ENCODE peak calls at places on chromosomes 5 and 9, in seven cellular contexts. I, T, N, M, D, V and Z are unnamed samples.

GRCh38 chr9:71368157-71368556 is 246.7 kb upstream of the TRPM3 start:
- DNase-seq in D (no peak), V (no peak), I (no peak), T (no peak), N (no peak), M (no peak), Z (no peak)

GRCh38 chr9:127116946-127117345 is 5.5 kb downstream of the ANGPTL2 start:
- DNase-seq in V (no peak), N (peak; percentile 5), I (no peak), M (no peak), D (no peak), T (no peak), Z (peak; percentile 47)

GRCh38 chr9:71096431-71097108 is 24.9 kb downstream of the TRPM3 start:
- DNase-seq in M (no peak), N (no peak), V (no peak), T (no peak), I (no peak), D (no peak), Z (no peak)

GRCh38 chr5:148523139-148523538 is 131.2 kb downstream of the HTR4 start:
- DNase-seq in D (no peak), V (peak; percentile 47), N (no peak), M (no peak), I (no peak), T (no peak), Z (no peak)

GRCh38 chr9:80157128-80157527 is 585.4 kb downstream of the TLE4 start:
- DNase-seq in I (no peak), M (no peak), N (no peak), V (no peak), D (no peak), T (no peak), Z (no peak)

GRCh38 chr5:72464071-72464470 is 43.1 kb downstream of the ZNF366 start:
- DNase-seq in D (no peak), I (no peak), M (no peak), V (no peak), T (no peak), N (no peak), Z (no peak)

GRCh38 chr9:35675732-35676392 is 2.1 kb downstream of the CA9 start:
- DNase-seq in V (no peak), N (no peak), D (no peak), T (peak; percentile 81), I (no peak), M (no peak), Z (no peak)

GRCh38 chr5:108078345-108078744 is 303.6 kb downstream of the FBXL17 start:
- DNase-seq in T (no peak), D (no peak), M (no peak), V (no peak), N (no peak), I (no peak), Z (no peak)

GRCh38 chr5:38672059-38672791 is 115.8 kb upstream of the LIFR start:
- DNase-seq in T (no peak), V (peak; percentile 43), I (no peak), M (no peak), D (no peak), N (peak; percentile 84), Z (no peak)

GRCh38 chr9:21056931-21057330 is 20.8 kb downstream of the IFNB1 start:
- DNase-seq in T (no peak), V (peak; percentile 28), D (no peak), N (peak; percentile 29), M (no peak), I (no peak), Z (no peak)

GRCh38 chr5:176628406-176629228 is 1.7 kb downstream of the SNCB start:
- DNase-seq in D (no peak), I (no peak), M (no peak), V (no peak), N (no peak), T (no peak), Z (no peak)

GRCh38 chr9:68705636-68706578 is 867 bp downstream of the PIP5K1B start:
- DNase-seq in N (no peak), T (peak; percentile 16), M (no peak), D (no peak), I (peak; percentile 55), V (peak; percentile 30), Z (no peak)

GRCh38 chr5:142587354-142587965 is 98.4 kb downstream of the FGF1 start:
- DNase-seq in V (peak; percentile 66), M (no peak), D (no peak), N (peak; percentile 61), T (peak; percentile 63), I (no peak), Z (peak; percentile 27)

GRCh38 chr5:128924299-128924698 is 41.0 kb upstream of the SLC27A6 start:
- DNase-seq in V (no peak), I (no peak), T (no peak), N (no peak), D (no peak), M (no peak), Z (no peak)

GRCh38 chr5:14059810-14060209 is 83.3 kb upstream of the TRIO start:
- DNase-seq in D (no peak), T (no peak), I (no peak), M (no peak), V (no peak), N (peak; percentile 14), Z (no peak)

GRCh38 chr9:135217836-135218235 is 130.4 kb downstream of the OLFM1 start:
- DNase-seq in N (no peak), I (no peak), M (no peak), V (no peak), T (no peak), D (no peak), Z (no peak)

GRCh38 chr5:102554092-102554491 is 55.3 kb upstream of the SLCO6A1 start:
- DNase-seq in T (no peak), M (no peak), D (peak; percentile 64), I (no peak), V (no peak), N (peak; percentile 22), Z (no peak)

GRCh38 chr5:148949871-148950863 is 112.7 kb downstream of the SH3TC2 start:
- DNase-seq in I (peak; percentile 61), N (no peak), V (no peak), M (no peak), T (no peak), D (peak; percentile 3), Z (no peak)

GRCh38 chr9:108961151-108961550 is 27.0 kb downstream of the ABITRAM start:
- DNase-seq in N (no peak), V (no peak), M (no peak), D (no peak), I (no peak), T (no peak), Z (no peak)

GRCh38 chr9:128657344-128657704 is 677 bp upstream of the DYNC2I2 start:
- DNase-seq in V (no peak), T (no peak), D (no peak), N (no peak), I (no peak), M (no peak), Z (no peak)

GRCh38 chr5:41482715-41483114 is 27.7 kb downstream of the PLCXD3 start:
- DNase-seq in N (no peak), T (no peak), V (no peak), I (no peak), M (no peak), D (no peak), Z (no peak)

GRCh38 chr9:92664394-92665152 is 5.4 kb downstream of the IPPK start:
- DNase-seq in M (no peak), N (no peak), V (no peak), D (no peak), T (no peak), I (no peak), Z (no peak)

GRCh38 chr5:33068786-33069185 is 357.7 kb downstream of the NPR3 start:
- DNase-seq in I (no peak), V (no peak), T (no peak), D (no peak), N (peak; percentile 53), M (no peak), Z (no peak)

GRCh38 chr5:30574761-30575160 is 618.7 kb upstream of the CDH6 start:
- DNase-seq in M (no peak), D (no peak), I (no peak), V (no peak), T (no peak), N (peak; percentile 26), Z (no peak)

GRCh38 chr5:6188344-6188743 is 190.0 kb downstream of the MED10 start:
- DNase-seq in V (no peak), T (no peak), N (no peak), M (no peak), I (no peak), D (peak; percentile 48), Z (no peak)

GRCh38 chr5:174984863-174985262 is 260.5 kb downstream of the MSX2 start:
- DNase-seq in N (no peak), M (no peak), I (no peak), T (no peak), D (no peak), V (no peak), Z (no peak)

GRCh38 chr9:128375865-128376264 is 4.7 kb downstream of the URM1 start:
- DNase-seq in V (no peak), D (no peak), I (no peak), T (no peak), M (no peak), N (peak; percentile 33), Z (no peak)

GRCh38 chr9:93682155-93682968 is 106.0 kb downstream of the PHF2 start:
- DNase-seq in N (peak; percentile 42), V (peak; percentile 69), M (peak; percentile 40), D (peak; percentile 13), I (peak; percentile 60), T (peak; percentile 89), Z (peak; percentile 24)

GRCh38 chr5:76544268-76544926 is 78.8 kb downstream of the F2RL2 start:
- DNase-seq in V (peak; percentile 38), D (no peak), I (no peak), M (no peak), N (peak; percentile 67), T (peak; percentile 34), Z (peak; percentile 66)

GRCh38 chr5:111142932-111143331 is 50.8 kb downstream of the WDR36 start:
- DNase-seq in M (no peak), V (no peak), I (no peak), T (no peak), N (no peak), D (no peak), Z (no peak)